ENCODE peak calls at places on chromosomes 6 and 20, in ten cellular contexts. One of them, this sample, is unnamed.

GRCh38 chr6:29529956-29530355 is 29.6 kb downstream of the UBD start:
- DNase-seq in CD8-positive, alpha-beta T cell: no peak
- DNase-seq in A549: no peak
- DNase-seq in HFFc6: no peak
- DNase-seq in AG10803: no peak
- DNase-seq in body of pancreas: no peak
- DNase-seq in neural crest cell: no peak
- DNase-seq in stomach: no peak
- DNase-seq in fibroblast of the aortic adventitia: no peak
- DNase-seq in BJ: no peak
- DNase-seq in this sample: no peak

GRCh38 chr20:341682-342081 is 5.2 kb upstream of the NRSN2 start:
- DNase-seq in HFFc6: peak
- DNase-seq in body of pancreas: no peak
- DNase-seq in fibroblast of the aortic adventitia: peak
- DNase-seq in A549: no peak
- DNase-seq in CD8-positive, alpha-beta T cell: no peak
- DNase-seq in BJ: no peak
- DNase-seq in stomach: no peak
- DNase-seq in AG10803: peak
- DNase-seq in neural crest cell: no peak
- DNase-seq in this sample: no peak

GRCh38 chr6:38055210-38055609 is 235.7 kb downstream of the ZFAND3 start:
- DNase-seq in HFFc6: no peak
- DNase-seq in body of pancreas: no peak
- DNase-seq in BJ: no peak
- DNase-seq in stomach: no peak
- DNase-seq in neural crest cell: no peak
- DNase-seq in CD8-positive, alpha-beta T cell: no peak
- DNase-seq in fibroblast of the aortic adventitia: no peak
- DNase-seq in AG10803: no peak
- DNase-seq in A549: no peak
- DNase-seq in this sample: no peak

GRCh38 chr6:38815250-38815649 is 100.1 kb downstream of the DNAH8 start:
- DNase-seq in A549: no peak
- DNase-seq in BJ: no peak
- DNase-seq in neural crest cell: no peak
- DNase-seq in AG10803: no peak
- DNase-seq in fibroblast of the aortic adventitia: no peak
- DNase-seq in body of pancreas: no peak
- DNase-seq in CD8-positive, alpha-beta T cell: no peak
- DNase-seq in stomach: no peak
- DNase-seq in HFFc6: no peak
- DNase-seq in this sample: no peak

GRCh38 chr6:117685359-117685758 is 10.1 kb downstream of the NUS1 start:
- DNase-seq in stomach: no peak
- DNase-seq in AG10803: no peak
- DNase-seq in neural crest cell: no peak
- DNase-seq in A549: no peak
- DNase-seq in BJ: no peak
- DNase-seq in CD8-positive, alpha-beta T cell: no peak
- DNase-seq in body of pancreas: no peak
- DNase-seq in fibroblast of the aortic adventitia: no peak
- DNase-seq in HFFc6: no peak
- DNase-seq in this sample: no peak

GRCh38 chr6:81962198-81962597 is 209.7 kb upstream of the TENT5A start:
- DNase-seq in HFFc6: no peak
- DNase-seq in fibroblast of the aortic adventitia: peak
- DNase-seq in AG10803: no peak
- DNase-seq in CD8-positive, alpha-beta T cell: no peak
- DNase-seq in BJ: no peak
- DNase-seq in body of pancreas: no peak
- DNase-seq in neural crest cell: no peak
- DNase-seq in A549: no peak
- DNase-seq in stomach: no peak
- DNase-seq in this sample: no peak

GRCh38 chr20:9508240-9508661 is 6.1 kb upstream of the LAMP5 start:
- DNase-seq in A549: no peak
- DNase-seq in body of pancreas: no peak
- DNase-seq in HFFc6: no peak
- DNase-seq in AG10803: no peak
- DNase-seq in neural crest cell: no peak
- DNase-seq in fibroblast of the aortic adventitia: no peak
- DNase-seq in BJ: no peak
- DNase-seq in stomach: no peak
- DNase-seq in CD8-positive, alpha-beta T cell: no peak
- DNase-seq in this sample: no peak

GRCh38 chr6:3355358-3356055 is 96.8 kb downstream of the PSMG4 start:
- DNase-seq in body of pancreas: peak
- DNase-seq in A549: peak
- DNase-seq in neural crest cell: no peak
- DNase-seq in stomach: no peak
- DNase-seq in BJ: no peak
- DNase-seq in CD8-positive, alpha-beta T cell: no peak
- DNase-seq in fibroblast of the aortic adventitia: no peak
- DNase-seq in HFFc6: no peak
- DNase-seq in AG10803: no peak
- DNase-seq in this sample: no peak

GRCh38 chr20:4234128-4234527 is 218.8 kb upstream of the RNF24 start:
- DNase-seq in HFFc6: peak
- DNase-seq in BJ: no peak
- DNase-seq in AG10803: peak
- DNase-seq in CD8-positive, alpha-beta T cell: no peak
- DNase-seq in fibroblast of the aortic adventitia: peak
- DNase-seq in A549: no peak
- DNase-seq in body of pancreas: peak
- DNase-seq in stomach: no peak
- DNase-seq in neural crest cell: no peak
- DNase-seq in this sample: no peak

GRCh38 chr6:106422551-106422950 is 62.0 kb downstream of the CRYBG1 start:
- DNase-seq in stomach: no peak
- DNase-seq in A549: no peak
- DNase-seq in neural crest cell: no peak
- DNase-seq in body of pancreas: no peak
- DNase-seq in fibroblast of the aortic adventitia: peak
- DNase-seq in AG10803: no peak
- DNase-seq in BJ: no peak
- DNase-seq in HFFc6: no peak
- DNase-seq in CD8-positive, alpha-beta T cell: no peak
- DNase-seq in this sample: no peak

GRCh38 chr6:147205690-147206600 is 1.7 kb downstream of the STXBP5 start:
- DNase-seq in AG10803: peak
- DNase-seq in HFFc6: no peak
- DNase-seq in A549: no peak
- DNase-seq in CD8-positive, alpha-beta T cell: no peak
- DNase-seq in body of pancreas: peak
- DNase-seq in BJ: no peak
- DNase-seq in neural crest cell: no peak
- DNase-seq in fibroblast of the aortic adventitia: peak
- DNase-seq in stomach: no peak
- DNase-seq in this sample: no peak

GRCh38 chr20:50285376-50286173 is 94.9 kb downstream of the CEBPB start:
- DNase-seq in fibroblast of the aortic adventitia: peak
- DNase-seq in body of pancreas: no peak
- DNase-seq in HFFc6: peak
- DNase-seq in neural crest cell: no peak
- DNase-seq in A549: no peak
- DNase-seq in BJ: peak
- DNase-seq in AG10803: peak
- DNase-seq in stomach: no peak
- DNase-seq in CD8-positive, alpha-beta T cell: no peak
- DNase-seq in this sample: no peak

GRCh38 chr6:40444811-40445210 is 142.4 kb downstream of the LRFN2 start:
- DNase-seq in body of pancreas: no peak
- DNase-seq in neural crest cell: no peak
- DNase-seq in BJ: no peak
- DNase-seq in CD8-positive, alpha-beta T cell: no peak
- DNase-seq in A549: no peak
- DNase-seq in stomach: no peak
- DNase-seq in HFFc6: no peak
- DNase-seq in AG10803: no peak
- DNase-seq in fibroblast of the aortic adventitia: no peak
- DNase-seq in this sample: no peak

GRCh38 chr20:17617868-17618672 is 48.2 kb downstream of the DSTN start:
- DNase-seq in BJ: no peak
- DNase-seq in HFFc6: no peak
- DNase-seq in AG10803: no peak
- DNase-seq in body of pancreas: peak
- DNase-seq in CD8-positive, alpha-beta T cell: no peak
- DNase-seq in stomach: peak
- DNase-seq in fibroblast of the aortic adventitia: no peak
- DNase-seq in neural crest cell: no peak
- DNase-seq in A549: no peak
- DNase-seq in this sample: no peak

GRCh38 chr6:143323729-143324465 is 126.6 kb downstream of the ADAT2 start:
- DNase-seq in neural crest cell: no peak
- DNase-seq in HFFc6: no peak
- DNase-seq in fibroblast of the aortic adventitia: peak
- DNase-seq in CD8-positive, alpha-beta T cell: no peak
- DNase-seq in AG10803: peak
- DNase-seq in body of pancreas: no peak
- DNase-seq in stomach: no peak
- DNase-seq in BJ: no peak
- DNase-seq in A549: no peak
- DNase-seq in this sample: no peak

GRCh38 chr20:3068986-3069900 is 2.2 kb upstream of the OXT start:
- DNase-seq in neural crest cell: no peak
- DNase-seq in fibroblast of the aortic adventitia: no peak
- DNase-seq in BJ: no peak
- DNase-seq in A549: no peak
- DNase-seq in stomach: peak
- DNase-seq in body of pancreas: no peak
- DNase-seq in CD8-positive, alpha-beta T cell: no peak
- DNase-seq in AG10803: peak
- DNase-seq in HFFc6: peak
- DNase-seq in this sample: no peak
- TF ChIP-seq CTCF in neural crest cell: no peak
- TF ChIP-seq CTCF in fibroblast of the aortic adventitia: no peak
- TF ChIP-seq CTCF in BJ: no peak
- TF ChIP-seq CTCF in A549: peak
- TF ChIP-seq CTCF in stomach: no peak
- TF ChIP-seq CTCF in body of pancreas: no peak
- TF ChIP-seq CTCF in CD8-positive, alpha-beta T cell: peak
- TF ChIP-seq CTCF in AG10803: no peak
- TF ChIP-seq CTCF in HFFc6: no peak
- TF ChIP-seq CTCF in this sample: no peak

GRCh38 chr6:169328112-169328801 is 74.6 kb upstream of the THBS2 start:
- DNase-seq in CD8-positive, alpha-beta T cell: no peak
- DNase-seq in AG10803: peak
- DNase-seq in BJ: no peak
- DNase-seq in HFFc6: peak
- DNase-seq in stomach: no peak
- DNase-seq in A549: no peak
- DNase-seq in fibroblast of the aortic adventitia: peak
- DNase-seq in body of pancreas: no peak
- DNase-seq in neural crest cell: no peak
- DNase-seq in this sample: no peak
- TF ChIP-seq CTCF in CD8-positive, alpha-beta T cell: no peak
- TF ChIP-seq CTCF in AG10803: peak
- TF ChIP-seq CTCF in BJ: no peak
- TF ChIP-seq CTCF in HFFc6: no peak
- TF ChIP-seq CTCF in stomach: no peak
- TF ChIP-seq CTCF in A549: no peak
- TF ChIP-seq CTCF in fibroblast of the aortic adventitia: no peak
- TF ChIP-seq CTCF in body of pancreas: no peak
- TF ChIP-seq CTCF in neural crest cell: no peak
- TF ChIP-seq CTCF in this sample: no peak

DNA sequence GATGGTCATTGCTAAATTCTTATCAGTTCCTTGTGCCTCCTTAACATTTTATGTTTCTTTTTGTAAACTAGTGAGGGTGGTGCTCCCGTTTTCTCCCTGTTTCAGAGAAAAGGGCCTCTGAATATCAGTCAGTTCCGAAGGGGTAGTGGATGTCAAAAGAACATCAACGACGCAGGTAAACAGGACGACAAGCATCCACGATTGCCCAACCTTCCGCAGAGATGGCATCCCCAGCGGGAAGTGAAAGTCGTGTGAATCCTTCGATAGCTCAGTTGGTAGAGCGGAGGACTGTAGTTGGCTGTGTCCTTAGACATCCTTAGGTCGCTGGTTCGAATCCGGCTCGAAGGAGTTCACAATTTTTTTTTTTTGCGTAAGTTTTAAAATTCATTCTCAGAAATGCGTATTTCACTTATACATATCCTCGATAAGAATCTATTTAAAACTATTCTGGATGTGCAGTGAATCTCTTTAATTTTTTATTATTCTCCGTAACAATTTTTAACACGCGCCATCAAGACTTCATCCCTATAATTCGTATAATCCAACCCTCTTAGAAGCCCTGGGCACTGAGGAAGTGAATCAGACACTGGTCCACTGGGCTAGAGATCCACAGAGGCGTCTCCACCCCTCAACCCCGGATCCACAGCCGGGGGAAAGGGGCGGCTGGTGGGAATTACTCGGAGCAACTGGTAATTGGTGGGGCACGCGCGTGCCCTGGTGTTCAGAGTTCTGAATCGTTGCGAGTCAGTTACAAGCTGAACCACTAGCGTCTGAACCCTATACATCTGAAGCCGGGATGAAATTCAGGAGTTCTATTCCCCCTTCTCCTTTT is 27.9 kb upstream of the ABT1 start:
- DNase-seq in A549: no peak
- DNase-seq in fibroblast of the aortic adventitia: peak
- DNase-seq in body of pancreas: peak
- DNase-seq in HFFc6: peak
- DNase-seq in BJ: peak
- DNase-seq in neural crest cell: peak
- DNase-seq in CD8-positive, alpha-beta T cell: peak
- DNase-seq in AG10803: peak
- DNase-seq in stomach: peak
- DNase-seq in this sample: peak
- TF ChIP-seq CTCF in A549: peak
- TF ChIP-seq CTCF in fibroblast of the aortic adventitia: peak
- TF ChIP-seq CTCF in body of pancreas: no peak
- TF ChIP-seq CTCF in HFFc6: peak
- TF ChIP-seq CTCF in BJ: peak
- TF ChIP-seq CTCF in neural crest cell: peak
- TF ChIP-seq CTCF in CD8-positive, alpha-beta T cell: peak
- TF ChIP-seq CTCF in AG10803: peak
- TF ChIP-seq CTCF in stomach: no peak
- TF ChIP-seq CTCF in this sample: peak

GRCh38 chr6:89311853-89312531 is 3.1 kb downstream of the GABRR2 start:
- DNase-seq in fibroblast of the aortic adventitia: peak
- DNase-seq in body of pancreas: peak
- DNase-seq in neural crest cell: peak
- DNase-seq in A549: no peak
- DNase-seq in BJ: no peak
- DNase-seq in HFFc6: peak
- DNase-seq in AG10803: peak
- DNase-seq in CD8-positive, alpha-beta T cell: no peak
- DNase-seq in stomach: peak
- DNase-seq in this sample: no peak
- TF ChIP-seq CTCF in fibroblast of the aortic adventitia: peak
- TF ChIP-seq CTCF in body of pancreas: peak
- TF ChIP-seq CTCF in neural crest cell: peak
- TF ChIP-seq CTCF in A549: peak
- TF ChIP-seq CTCF in BJ: peak
- TF ChIP-seq CTCF in HFFc6: peak
- TF ChIP-seq CTCF in AG10803: peak
- TF ChIP-seq CTCF in CD8-positive, alpha-beta T cell: no peak
- TF ChIP-seq CTCF in stomach: peak
- TF ChIP-seq CTCF in this sample: peak

GRCh38 chr20:48948612-48949011 is 27.1 kb downstream of the ARFGEF2 start:
- DNase-seq in fibroblast of the aortic adventitia: no peak
- DNase-seq in BJ: no peak
- DNase-seq in stomach: no peak
- DNase-seq in body of pancreas: no peak
- DNase-seq in AG10803: no peak
- DNase-seq in HFFc6: no peak
- DNase-seq in neural crest cell: no peak
- DNase-seq in CD8-positive, alpha-beta T cell: no peak
- DNase-seq in A549: no peak
- DNase-seq in this sample: no peak
- TF ChIP-seq CTCF in fibroblast of the aortic adventitia: no peak
- TF ChIP-seq CTCF in BJ: no peak
- TF ChIP-seq CTCF in stomach: no peak
- TF ChIP-seq CTCF in body of pancreas: no peak
- TF ChIP-seq CTCF in AG10803: no peak
- TF ChIP-seq CTCF in HFFc6: no peak
- TF ChIP-seq CTCF in neural crest cell: no peak
- TF ChIP-seq CTCF in CD8-positive, alpha-beta T cell: no peak
- TF ChIP-seq CTCF in A549: no peak
- TF ChIP-seq CTCF in this sample: no peak

This sample was measured in AG09319.